ENCODE peak calls at places on chromosomes 4 and X, in ten cellular contexts. U, Y, M, N, A, V, E, X, H and G are unnamed samples.
A peak's percentile ranks its signal among the peaks of the same experiment; 100 is the strongest.

GRCh38 chr4:138410266-138410665 is 168.1 kb upstream of the SLC7A11 start:
- DNase-seq in N (no peak), U (peak; percentile 12), Y (no peak), E (no peak), M (peak; percentile 13), A (no peak), H (no peak), V (no peak), X (no peak), G (no peak)

GRCh38 chr4:46329118-46329976 is 60.6 kb downstream of the GABRA2 start:
- DNase-seq in H (peak; percentile 14), Y (peak; percentile 30), E (peak; percentile 77), M (peak; percentile 1), U (peak; percentile 39), A (no peak), X (peak; percentile 13), V (no peak), N (peak; percentile 68), G (peak; percentile 3)

GRCh38 chr4:138861130-138861529 is 154.5 kb upstream of the NOCT start:
- DNase-seq in M (no peak), X (no peak), E (no peak), N (no peak), H (no peak), U (no peak), Y (peak; percentile 36), V (no peak), A (no peak), G (no peak)

GRCh38 chrX:65695849-65696248 is 28.4 kb downstream of the MSN start:
- DNase-seq in N (no peak), U (no peak), E (no peak), Y (no peak), H (no peak), V (no peak), M (no peak), X (peak; percentile 62), A (no peak), G (no peak)

GRCh38 chr4:17103231-17103630 is 204.8 kb upstream of the LDB2 start:
- DNase-seq in H (no peak), A (no peak), E (no peak), N (no peak), M (no peak), Y (peak; percentile 88), V (peak; percentile 62), X (no peak), U (no peak), G (no peak)

GRCh38 chr4:53703267-53703655 is 112.0 kb upstream of the LNX1 start:
- DNase-seq in M (no peak), A (no peak), H (no peak), V (no peak), X (no peak), N (no peak), E (no peak), U (no peak), Y (no peak), G (no peak)

GRCh38 chrX:80810365-80810978 is 795 bp upstream of the BRWD3 start:
- DNase-seq in H (no peak), X (peak; percentile 16), Y (no peak), V (no peak), A (no peak), M (no peak), U (no peak), E (peak; percentile 5), N (no peak), G (no peak)

GRCh38 chrX:130878350-130879341 is 24.4 kb downstream of the ENOX2 start:
- DNase-seq in M (no peak), H (peak; percentile 45), A (no peak), X (peak; percentile 31), Y (peak; percentile 91), N (no peak), U (no peak), V (peak; percentile 75), E (peak; percentile 93), G (no peak)

GRCh38 chrX:130165181-130165702 is 399 bp downstream of the AIFM1 start:
- DNase-seq in U (no peak), V (no peak), E (peak; percentile 61), M (peak; percentile 24), Y (no peak), H (no peak), A (no peak), N (no peak), X (peak; percentile 25), G (no peak)

GRCh38 chr4:2330119-2331042 is 68.5 kb upstream of the MXD4 start:
- DNase-seq in V (peak; percentile 78), N (no peak), A (no peak), Y (peak; percentile 90), X (no peak), M (no peak), E (peak; percentile 88), U (no peak), H (no peak), G (no peak)

GRCh38 chr4:107896158-107896645 is 35.1 kb upstream of the CYP2U1 start:
- DNase-seq in U (no peak), N (no peak), Y (peak; percentile 97), A (no peak), V (peak; percentile 95), M (no peak), H (no peak), E (peak; percentile 90), X (no peak), G (no peak)

GRCh38 chr4:84912741-84913140 is 53.7 kb downstream of the WDFY3 start:
- DNase-seq in A (no peak), N (no peak), E (no peak), Y (no peak), X (no peak), M (no peak), V (no peak), U (no peak), H (no peak), G (no peak)

GRCh38 chrX:138939038-138939437 is 227.5 kb upstream of the FGF13 start:
- DNase-seq in A (no peak), M (no peak), X (no peak), N (no peak), Y (no peak), U (no peak), E (no peak), H (no peak), V (no peak), G (no peak)

GRCh38 chr4:48578132-48578964 is 88.3 kb downstream of the ZAR1 start:
- DNase-seq in A (no peak), E (peak; percentile 87), H (peak; percentile 32), M (peak; percentile 50), X (peak; percentile 77), N (peak; percentile 46), V (peak; percentile 46), U (peak; percentile 70), Y (peak; percentile 73), G (peak; percentile 25)

GRCh38 chr4:26302390-26302897 is 18.4 kb upstream of the RBPJ start:
- DNase-seq in V (no peak), M (no peak), A (no peak), Y (no peak), U (no peak), H (no peak), E (no peak), N (no peak), X (no peak), G (no peak)

GRCh38 chr4:160373911-160374310 is 1271.0 kb downstream of the RAPGEF2 start:
- DNase-seq in V (no peak), U (no peak), A (no peak), M (no peak), H (no peak), E (no peak), X (no peak), N (no peak), Y (no peak), G (no peak)

GRCh38 chrX:44935640-44936039 is 62.7 kb downstream of the KDM6A start:
- DNase-seq in N (no peak), U (no peak), V (no peak), X (no peak), E (no peak), A (no peak), M (no peak), Y (no peak), H (no peak), G (no peak)

GRCh38 chr4:76147454-76148141 is 599 bp downstream of the NUP54 start:
- DNase-seq in X (peak; percentile 96), Y (peak; percentile 93), H (peak; percentile 31), U (peak; percentile 73), V (no peak), M (peak; percentile 75), E (peak; percentile 87), N (peak; percentile 95), A (no peak), G (peak; percentile 45)

GRCh38 chr4:140238353-140239041 is 84.5 kb upstream of the MAML3 start:
- DNase-seq in Y (peak; percentile 85), U (no peak), A (peak; percentile 18), M (no peak), X (peak; percentile 12), V (no peak), H (peak; percentile 59), N (peak; percentile 82), E (peak; percentile 96), G (no peak)

GRCh38 chr4:69823481-69824186 is 36.3 kb downstream of the SULT1E1 start:
- DNase-seq in A (no peak), Y (peak; percentile 42), V (no peak), X (no peak), E (peak; percentile 65), N (peak; percentile 42), H (peak; percentile 64), U (peak; percentile 47), M (no peak), G (no peak)
- TF ChIP-seq CTCF in A (peak; percentile 68), Y (peak; percentile 54), V (no peak), X (no peak), E (peak; percentile 66), N (peak; percentile 56), H (no peak), U (peak; percentile 55), M (peak; percentile 30), G (peak; percentile 41)

GRCh38 chrX:24173115-24173847 is 23.8 kb downstream of the ZFX start:
- DNase-seq in U (no peak), M (no peak), Y (no peak), X (no peak), A (no peak), E (no peak), V (no peak), N (no peak), H (no peak), G (no peak)
- TF ChIP-seq CTCF in U (no peak), M (no peak), Y (no peak), X (no peak), A (no peak), E (no peak), V (peak; percentile 2), N (peak; percentile 6), H (no peak), G (no peak)

GRCh38 chr4:7254736-7255487 is 62.6 kb downstream of the SORCS2 start:
- DNase-seq in A (no peak), E (peak; percentile 17), V (no peak), H (no peak), Y (no peak), U (peak; percentile 83), M (peak; percentile 72), X (no peak), N (peak; percentile 41), G (peak; percentile 81)
- TF ChIP-seq CTCF in A (no peak), E (no peak), V (no peak), H (no peak), Y (no peak), U (no peak), M (no peak), X (no peak), N (no peak), G (no peak)

GRCh38 chr4:3334316-3334715 is 41.5 kb downstream of the RGS12 start:
- DNase-seq in E (no peak), U (no peak), M (no peak), N (no peak), V (no peak), X (no peak), Y (no peak), H (no peak), A (no peak), G (peak; percentile 54)
- TF ChIP-seq CTCF in E (no peak), U (no peak), M (no peak), N (no peak), V (no peak), X (no peak), Y (no peak), H (no peak), A (no peak), G (no peak)